ENCODE peak calls at places on chromosome 19, in five cellular contexts. One of them, this sample, is unnamed.

GRCh38 chr19:2949939-2950285 is 5.1 kb upstream of the ZNF77 start:
- DNase-seq in CD4-positive, alpha-beta T cell: no peak
- DNase-seq in activated naive CD8-positive, alpha-beta T cell treated with anti-CD3 and anti-CD28 coated beads, Interleukin-2, amount 50 U/mL, for 24 hours: peak
- DNase-seq in AG09319: no peak
- DNase-seq in activated T-helper 9 cell treated with anti-CD3 and anti-CD28 coated beads, Interleukin-2, amount 50 U/mL, for 16 hours: no peak
- DNase-seq in this sample: no peak

GRCh38 chr19:36573948-36574726 is 1.0 kb upstream of the ZNF529 start:
- DNase-seq in AG09319: no peak
- DNase-seq in activated naive CD8-positive, alpha-beta T cell treated with anti-CD3 and anti-CD28 coated beads, Interleukin-2, amount 50 U/mL, for 24 hours: no peak
- DNase-seq in CD4-positive, alpha-beta T cell: no peak
- DNase-seq in activated T-helper 9 cell treated with anti-CD3 and anti-CD28 coated beads, Interleukin-2, amount 50 U/mL, for 16 hours: no peak
- DNase-seq in this sample: no peak

GRCh38 chr19:11088508-11089253 is 582 bp upstream of the LDLR start:
- DNase-seq in AG09319: no peak
- DNase-seq in CD4-positive, alpha-beta T cell: no peak
- DNase-seq in activated T-helper 9 cell treated with anti-CD3 and anti-CD28 coated beads, Interleukin-2, amount 50 U/mL, for 16 hours: no peak
- DNase-seq in activated naive CD8-positive, alpha-beta T cell treated with anti-CD3 and anti-CD28 coated beads, Interleukin-2, amount 50 U/mL, for 24 hours: no peak
- DNase-seq in this sample: peak

GRCh38 chr19:30209617-30210600 is 162.3 kb upstream of the ZNF536 start:
- DNase-seq in CD4-positive, alpha-beta T cell: no peak
- DNase-seq in activated naive CD8-positive, alpha-beta T cell treated with anti-CD3 and anti-CD28 coated beads, Interleukin-2, amount 50 U/mL, for 24 hours: no peak
- DNase-seq in activated T-helper 9 cell treated with anti-CD3 and anti-CD28 coated beads, Interleukin-2, amount 50 U/mL, for 16 hours: no peak
- DNase-seq in AG09319: no peak
- DNase-seq in this sample: no peak

GRCh38 chr19:7260161-7260560 is 34.1 kb downstream of the INSR start:
- DNase-seq in AG09319: no peak
- DNase-seq in activated naive CD8-positive, alpha-beta T cell treated with anti-CD3 and anti-CD28 coated beads, Interleukin-2, amount 50 U/mL, for 24 hours: no peak
- DNase-seq in CD4-positive, alpha-beta T cell: no peak
- DNase-seq in activated T-helper 9 cell treated with anti-CD3 and anti-CD28 coated beads, Interleukin-2, amount 50 U/mL, for 16 hours: no peak
- DNase-seq in this sample: no peak

GRCh38 chr19:50190439-50190891 is 13.0 kb upstream of the MYH14 start:
- DNase-seq in CD4-positive, alpha-beta T cell: no peak
- DNase-seq in AG09319: no peak
- DNase-seq in activated T-helper 9 cell treated with anti-CD3 and anti-CD28 coated beads, Interleukin-2, amount 50 U/mL, for 16 hours: no peak
- DNase-seq in activated naive CD8-positive, alpha-beta T cell treated with anti-CD3 and anti-CD28 coated beads, Interleukin-2, amount 50 U/mL, for 24 hours: no peak
- DNase-seq in this sample: no peak

GRCh38 chr19:54608792-54609191 is 15.4 kb downstream of the LILRA1 start:
- DNase-seq in activated naive CD8-positive, alpha-beta T cell treated with anti-CD3 and anti-CD28 coated beads, Interleukin-2, amount 50 U/mL, for 24 hours: no peak
- DNase-seq in CD4-positive, alpha-beta T cell: no peak
- DNase-seq in AG09319: no peak
- DNase-seq in activated T-helper 9 cell treated with anti-CD3 and anti-CD28 coated beads, Interleukin-2, amount 50 U/mL, for 16 hours: no peak
- DNase-seq in this sample: no peak

GRCh38 chr19:18650048-18650435 is 13.2 kb downstream of the KLHL26 start:
- DNase-seq in AG09319: no peak
- DNase-seq in activated T-helper 9 cell treated with anti-CD3 and anti-CD28 coated beads, Interleukin-2, amount 50 U/mL, for 16 hours: no peak
- DNase-seq in CD4-positive, alpha-beta T cell: no peak
- DNase-seq in activated naive CD8-positive, alpha-beta T cell treated with anti-CD3 and anti-CD28 coated beads, Interleukin-2, amount 50 U/mL, for 24 hours: no peak
- DNase-seq in this sample: no peak

GRCh38 chr19:49010453-49010852 is 6.4 kb downstream of the LHB start:
- DNase-seq in activated naive CD8-positive, alpha-beta T cell treated with anti-CD3 and anti-CD28 coated beads, Interleukin-2, amount 50 U/mL, for 24 hours: no peak
- DNase-seq in CD4-positive, alpha-beta T cell: no peak
- DNase-seq in AG09319: no peak
- DNase-seq in activated T-helper 9 cell treated with anti-CD3 and anti-CD28 coated beads, Interleukin-2, amount 50 U/mL, for 16 hours: no peak
- DNase-seq in this sample: no peak

GRCh38 chr19:8473652-8474476 is 28.6 kb downstream of the PRAM1 start:
- DNase-seq in AG09319: no peak
- DNase-seq in CD4-positive, alpha-beta T cell: no peak
- DNase-seq in activated T-helper 9 cell treated with anti-CD3 and anti-CD28 coated beads, Interleukin-2, amount 50 U/mL, for 16 hours: no peak
- DNase-seq in activated naive CD8-positive, alpha-beta T cell treated with anti-CD3 and anti-CD28 coated beads, Interleukin-2, amount 50 U/mL, for 24 hours: no peak
- DNase-seq in this sample: no peak

GRCh38 chr19:10256970-10257615 is 5.1 kb downstream of the MRPL4 start:
- DNase-seq in AG09319: no peak
- DNase-seq in activated T-helper 9 cell treated with anti-CD3 and anti-CD28 coated beads, Interleukin-2, amount 50 U/mL, for 16 hours: no peak
- DNase-seq in activated naive CD8-positive, alpha-beta T cell treated with anti-CD3 and anti-CD28 coated beads, Interleukin-2, amount 50 U/mL, for 24 hours: no peak
- DNase-seq in CD4-positive, alpha-beta T cell: no peak
- DNase-seq in this sample: no peak

GRCh38 chr19:33703821-33704220 is 82.1 kb downstream of the CHST8 start:
- DNase-seq in AG09319: no peak
- DNase-seq in activated T-helper 9 cell treated with anti-CD3 and anti-CD28 coated beads, Interleukin-2, amount 50 U/mL, for 16 hours: no peak
- DNase-seq in activated naive CD8-positive, alpha-beta T cell treated with anti-CD3 and anti-CD28 coated beads, Interleukin-2, amount 50 U/mL, for 24 hours: no peak
- DNase-seq in CD4-positive, alpha-beta T cell: no peak
- DNase-seq in this sample: no peak

GRCh38 chr19:6590458-6591319 is at the start of gene CD70:
- DNase-seq in activated T-helper 9 cell treated with anti-CD3 and anti-CD28 coated beads, Interleukin-2, amount 50 U/mL, for 16 hours: peak
- DNase-seq in AG09319: no peak
- DNase-seq in activated naive CD8-positive, alpha-beta T cell treated with anti-CD3 and anti-CD28 coated beads, Interleukin-2, amount 50 U/mL, for 24 hours: peak
- DNase-seq in CD4-positive, alpha-beta T cell: peak
- DNase-seq in this sample: no peak

GRCh38 chr19:4430760-4431159 is 26.8 kb downstream of the UBXN6 start:
- DNase-seq in activated T-helper 9 cell treated with anti-CD3 and anti-CD28 coated beads, Interleukin-2, amount 50 U/mL, for 16 hours: no peak
- DNase-seq in CD4-positive, alpha-beta T cell: no peak
- DNase-seq in activated naive CD8-positive, alpha-beta T cell treated with anti-CD3 and anti-CD28 coated beads, Interleukin-2, amount 50 U/mL, for 24 hours: no peak
- DNase-seq in AG09319: no peak
- DNase-seq in this sample: no peak

GRCh38 chr19:49766938-49767315 is at the start of gene AP2A1:
- DNase-seq in activated T-helper 9 cell treated with anti-CD3 and anti-CD28 coated beads, Interleukin-2, amount 50 U/mL, for 16 hours: no peak
- DNase-seq in activated naive CD8-positive, alpha-beta T cell treated with anti-CD3 and anti-CD28 coated beads, Interleukin-2, amount 50 U/mL, for 24 hours: no peak
- DNase-seq in CD4-positive, alpha-beta T cell: no peak
- DNase-seq in AG09319: no peak
- DNase-seq in this sample: no peak

GRCh38 chr19:38047048-38047435 is 140.0 kb downstream of the SIPA1L3 start:
- DNase-seq in activated T-helper 9 cell treated with anti-CD3 and anti-CD28 coated beads, Interleukin-2, amount 50 U/mL, for 16 hours: no peak
- DNase-seq in activated naive CD8-positive, alpha-beta T cell treated with anti-CD3 and anti-CD28 coated beads, Interleukin-2, amount 50 U/mL, for 24 hours: peak
- DNase-seq in CD4-positive, alpha-beta T cell: no peak
- DNase-seq in AG09319: no peak
- DNase-seq in this sample: no peak

GRCh38 chr19:54325194-54325621 is 12.2 kb upstream of the LILRA5 start:
- DNase-seq in CD4-positive, alpha-beta T cell: peak
- DNase-seq in AG09319: no peak
- DNase-seq in activated T-helper 9 cell treated with anti-CD3 and anti-CD28 coated beads, Interleukin-2, amount 50 U/mL, for 16 hours: peak
- DNase-seq in activated naive CD8-positive, alpha-beta T cell treated with anti-CD3 and anti-CD28 coated beads, Interleukin-2, amount 50 U/mL, for 24 hours: peak
- DNase-seq in this sample: peak

GRCh38 chr19:11425719-11426457 is 6.8 kb upstream of the RGL3 start:
- DNase-seq in activated T-helper 9 cell treated with anti-CD3 and anti-CD28 coated beads, Interleukin-2, amount 50 U/mL, for 16 hours: no peak
- DNase-seq in AG09319: no peak
- DNase-seq in activated naive CD8-positive, alpha-beta T cell treated with anti-CD3 and anti-CD28 coated beads, Interleukin-2, amount 50 U/mL, for 24 hours: no peak
- DNase-seq in CD4-positive, alpha-beta T cell: no peak
- DNase-seq in this sample: no peak

GRCh38 chr19:10142701-10143375 is 23.1 kb upstream of the EIF3G start:
- DNase-seq in activated naive CD8-positive, alpha-beta T cell treated with anti-CD3 and anti-CD28 coated beads, Interleukin-2, amount 50 U/mL, for 24 hours: no peak
- DNase-seq in AG09319: no peak
- DNase-seq in CD4-positive, alpha-beta T cell: peak
- DNase-seq in activated T-helper 9 cell treated with anti-CD3 and anti-CD28 coated beads, Interleukin-2, amount 50 U/mL, for 16 hours: no peak
- DNase-seq in this sample: no peak

GRCh38 chr19:5607318-5608270 is 15.0 kb downstream of the SAFB2 start:
- DNase-seq in CD4-positive, alpha-beta T cell: no peak
- DNase-seq in AG09319: no peak
- DNase-seq in activated T-helper 9 cell treated with anti-CD3 and anti-CD28 coated beads, Interleukin-2, amount 50 U/mL, for 16 hours: no peak
- DNase-seq in activated naive CD8-positive, alpha-beta T cell treated with anti-CD3 and anti-CD28 coated beads, Interleukin-2, amount 50 U/mL, for 24 hours: no peak
- DNase-seq in this sample: no peak

GRCh38 chr19:14563989-14564650 is 7.7 kb downstream of the NDUFB7 start:
- DNase-seq in activated T-helper 9 cell treated with anti-CD3 and anti-CD28 coated beads, Interleukin-2, amount 50 U/mL, for 16 hours: no peak
- DNase-seq in activated naive CD8-positive, alpha-beta T cell treated with anti-CD3 and anti-CD28 coated beads, Interleukin-2, amount 50 U/mL, for 24 hours: peak
- DNase-seq in AG09319: no peak
- DNase-seq in CD4-positive, alpha-beta T cell: no peak
- DNase-seq in this sample: no peak

GRCh38 chr19:13579388-13580060 is 73.2 kb upstream of the CACNA1A start:
- DNase-seq in activated T-helper 9 cell treated with anti-CD3 and anti-CD28 coated beads, Interleukin-2, amount 50 U/mL, for 16 hours: no peak
- DNase-seq in CD4-positive, alpha-beta T cell: no peak
- DNase-seq in AG09319: no peak
- DNase-seq in activated naive CD8-positive, alpha-beta T cell treated with anti-CD3 and anti-CD28 coated beads, Interleukin-2, amount 50 U/mL, for 24 hours: no peak
- DNase-seq in this sample: no peak

GRCh38 chr19:994516-994915 is 5.7 kb upstream of the GRIN3B start:
- DNase-seq in activated T-helper 9 cell treated with anti-CD3 and anti-CD28 coated beads, Interleukin-2, amount 50 U/mL, for 16 hours: no peak
- DNase-seq in CD4-positive, alpha-beta T cell: no peak
- DNase-seq in activated naive CD8-positive, alpha-beta T cell treated with anti-CD3 and anti-CD28 coated beads, Interleukin-2, amount 50 U/mL, for 24 hours: no peak
- DNase-seq in AG09319: no peak
- DNase-seq in this sample: no peak

GRCh38 chr19:47703301-47703700 is 9.9 kb upstream of the EHD2 start:
- DNase-seq in activated T-helper 9 cell treated with anti-CD3 and anti-CD28 coated beads, Interleukin-2, amount 50 U/mL, for 16 hours: no peak
- DNase-seq in activated naive CD8-positive, alpha-beta T cell treated with anti-CD3 and anti-CD28 coated beads, Interleukin-2, amount 50 U/mL, for 24 hours: no peak
- DNase-seq in AG09319: no peak
- DNase-seq in CD4-positive, alpha-beta T cell: no peak
- DNase-seq in this sample: no peak

GRCh38 chr19:9139609-9140158 is 513 bp upstream of the ZNF317 start:
- DNase-seq in AG09319: no peak
- DNase-seq in activated naive CD8-positive, alpha-beta T cell treated with anti-CD3 and anti-CD28 coated beads, Interleukin-2, amount 50 U/mL, for 24 hours: no peak
- DNase-seq in CD4-positive, alpha-beta T cell: no peak
- DNase-seq in activated T-helper 9 cell treated with anti-CD3 and anti-CD28 coated beads, Interleukin-2, amount 50 U/mL, for 16 hours: no peak
- DNase-seq in this sample: no peak

GRCh38 chr19:56969726-56970125 is 129.2 kb upstream of the PEG3 start:
- DNase-seq in CD4-positive, alpha-beta T cell: no peak
- DNase-seq in activated T-helper 9 cell treated with anti-CD3 and anti-CD28 coated beads, Interleukin-2, amount 50 U/mL, for 16 hours: no peak
- DNase-seq in activated naive CD8-positive, alpha-beta T cell treated with anti-CD3 and anti-CD28 coated beads, Interleukin-2, amount 50 U/mL, for 24 hours: no peak
- DNase-seq in AG09319: no peak
- DNase-seq in this sample: no peak

GRCh38 chr19:6723108-6723618 is 2.7 kb upstream of the C3 start:
- DNase-seq in CD4-positive, alpha-beta T cell: no peak
- DNase-seq in AG09319: no peak
- DNase-seq in activated naive CD8-positive, alpha-beta T cell treated with anti-CD3 and anti-CD28 coated beads, Interleukin-2, amount 50 U/mL, for 24 hours: no peak
- DNase-seq in activated T-helper 9 cell treated with anti-CD3 and anti-CD28 coated beads, Interleukin-2, amount 50 U/mL, for 16 hours: no peak
- DNase-seq in this sample: no peak

GRCh38 chr19:47509973-47510372 is 4.9 kb downstream of the NAPA start:
- DNase-seq in CD4-positive, alpha-beta T cell: no peak
- DNase-seq in activated naive CD8-positive, alpha-beta T cell treated with anti-CD3 and anti-CD28 coated beads, Interleukin-2, amount 50 U/mL, for 24 hours: no peak
- DNase-seq in AG09319: no peak
- DNase-seq in activated T-helper 9 cell treated with anti-CD3 and anti-CD28 coated beads, Interleukin-2, amount 50 U/mL, for 16 hours: no peak
- DNase-seq in this sample: no peak

GRCh38 chr19:46635920-46636761 is at the start of gene GNG8:
- DNase-seq in CD4-positive, alpha-beta T cell: no peak
- DNase-seq in activated naive CD8-positive, alpha-beta T cell treated with anti-CD3 and anti-CD28 coated beads, Interleukin-2, amount 50 U/mL, for 24 hours: peak
- DNase-seq in activated T-helper 9 cell treated with anti-CD3 and anti-CD28 coated beads, Interleukin-2, amount 50 U/mL, for 16 hours: no peak
- DNase-seq in AG09319: no peak
- DNase-seq in this sample: no peak

GRCh38 chr19:48575931-48576622 is 24.1 kb downstream of the SULT2B1 start:
- DNase-seq in CD4-positive, alpha-beta T cell: no peak
- DNase-seq in AG09319: no peak
- DNase-seq in activated T-helper 9 cell treated with anti-CD3 and anti-CD28 coated beads, Interleukin-2, amount 50 U/mL, for 16 hours: no peak
- DNase-seq in activated naive CD8-positive, alpha-beta T cell treated with anti-CD3 and anti-CD28 coated beads, Interleukin-2, amount 50 U/mL, for 24 hours: no peak
- DNase-seq in this sample: no peak

GRCh38 chr19:13396256-13397080 is 109.8 kb downstream of the CACNA1A start:
- DNase-seq in CD4-positive, alpha-beta T cell: no peak
- DNase-seq in activated naive CD8-positive, alpha-beta T cell treated with anti-CD3 and anti-CD28 coated beads, Interleukin-2, amount 50 U/mL, for 24 hours: peak
- DNase-seq in activated T-helper 9 cell treated with anti-CD3 and anti-CD28 coated beads, Interleukin-2, amount 50 U/mL, for 16 hours: no peak
- DNase-seq in AG09319: peak
- DNase-seq in this sample: no peak

GRCh38 chr19:51251453-51251790 is 542 bp downstream of the SIGLECL1 start:
- DNase-seq in activated naive CD8-positive, alpha-beta T cell treated with anti-CD3 and anti-CD28 coated beads, Interleukin-2, amount 50 U/mL, for 24 hours: no peak
- DNase-seq in activated T-helper 9 cell treated with anti-CD3 and anti-CD28 coated beads, Interleukin-2, amount 50 U/mL, for 16 hours: no peak
- DNase-seq in AG09319: no peak
- DNase-seq in CD4-positive, alpha-beta T cell: no peak
- DNase-seq in this sample: no peak

GRCh38 chr19:14048439-14049153 is 13.3 kb downstream of the PALM3 start:
- DNase-seq in AG09319: no peak
- DNase-seq in activated T-helper 9 cell treated with anti-CD3 and anti-CD28 coated beads, Interleukin-2, amount 50 U/mL, for 16 hours: peak
- DNase-seq in CD4-positive, alpha-beta T cell: peak
- DNase-seq in activated naive CD8-positive, alpha-beta T cell treated with anti-CD3 and anti-CD28 coated beads, Interleukin-2, amount 50 U/mL, for 24 hours: peak
- DNase-seq in this sample: no peak

GRCh38 chr19:10612515-10613119 is 12.7 kb upstream of the SLC44A2 start:
- DNase-seq in AG09319: no peak
- DNase-seq in activated naive CD8-positive, alpha-beta T cell treated with anti-CD3 and anti-CD28 coated beads, Interleukin-2, amount 50 U/mL, for 24 hours: no peak
- DNase-seq in CD4-positive, alpha-beta T cell: no peak
- DNase-seq in activated T-helper 9 cell treated with anti-CD3 and anti-CD28 coated beads, Interleukin-2, amount 50 U/mL, for 16 hours: no peak
- DNase-seq in this sample: no peak